ENCODE peak calls at places on chromosomes 13 and 19, in six cellular contexts. One of them, this sample, is unnamed.

GRCh38 chr13:28401303-28402056 is 93.4 kb downstream of the FLT1 start:
- DNase-seq in ascending aorta: no peak
- DNase-seq in prostate gland: no peak
- DNase-seq in esophagus squamous epithelium: no peak
- DNase-seq in heart right ventricle: no peak
- DNase-seq in fibroblast of villous mesenchyme: peak
- DNase-seq in this sample: no peak

GRCh38 chr19:39223703-39224279 is 19.7 kb upstream of the SYCN start:
- DNase-seq in ascending aorta: no peak
- DNase-seq in prostate gland: no peak
- DNase-seq in esophagus squamous epithelium: no peak
- DNase-seq in heart right ventricle: no peak
- DNase-seq in fibroblast of villous mesenchyme: peak
- DNase-seq in this sample: no peak

GRCh38 chr19:49264258-49264657 is 60.7 kb downstream of the SLC6A16 start:
- DNase-seq in ascending aorta: no peak
- DNase-seq in prostate gland: no peak
- DNase-seq in esophagus squamous epithelium: no peak
- DNase-seq in heart right ventricle: no peak
- DNase-seq in fibroblast of villous mesenchyme: no peak
- DNase-seq in this sample: no peak

GRCh38 chr13:46369506-46370268 is 17.4 kb downstream of the RUBCNL start:
- DNase-seq in ascending aorta: peak
- DNase-seq in prostate gland: no peak
- DNase-seq in esophagus squamous epithelium: no peak
- DNase-seq in heart right ventricle: no peak
- DNase-seq in fibroblast of villous mesenchyme: peak
- DNase-seq in this sample: peak

GRCh38 chr19:48627865-48628314 is 8.6 kb downstream of the SPHK2 start:
- DNase-seq in ascending aorta: no peak
- DNase-seq in prostate gland: no peak
- DNase-seq in esophagus squamous epithelium: no peak
- DNase-seq in heart right ventricle: no peak
- DNase-seq in fibroblast of villous mesenchyme: no peak
- DNase-seq in this sample: no peak

GRCh38 chr19:1104452-1105216 is 840 bp downstream of the GPX4 start:
- DNase-seq in ascending aorta: peak
- DNase-seq in prostate gland: peak
- DNase-seq in esophagus squamous epithelium: no peak
- DNase-seq in heart right ventricle: peak
- DNase-seq in fibroblast of villous mesenchyme: peak
- DNase-seq in this sample: peak

GRCh38 chr13:48660356-48661076 is 6.8 kb downstream of the CYSLTR2 start:
- DNase-seq in ascending aorta: no peak
- DNase-seq in prostate gland: no peak
- DNase-seq in esophagus squamous epithelium: no peak
- DNase-seq in heart right ventricle: peak
- DNase-seq in fibroblast of villous mesenchyme: peak
- DNase-seq in this sample: no peak

GRCh38 chr13:45674908-45675307 is 27.2 kb upstream of the CBY2 start:
- DNase-seq in ascending aorta: no peak
- DNase-seq in prostate gland: no peak
- DNase-seq in esophagus squamous epithelium: no peak
- DNase-seq in heart right ventricle: no peak
- DNase-seq in fibroblast of villous mesenchyme: peak
- DNase-seq in this sample: no peak

GRCh38 chr13:42615691-42616090 is 41.7 kb downstream of the TNFSF11 start:
- DNase-seq in ascending aorta: no peak
- DNase-seq in prostate gland: no peak
- DNase-seq in esophagus squamous epithelium: no peak
- DNase-seq in heart right ventricle: no peak
- DNase-seq in fibroblast of villous mesenchyme: peak
- DNase-seq in this sample: no peak

GRCh38 chr13:72716776-72717175 is 10.7 kb downstream of the MZT1 start:
- DNase-seq in ascending aorta: no peak
- DNase-seq in prostate gland: no peak
- DNase-seq in esophagus squamous epithelium: no peak
- DNase-seq in heart right ventricle: no peak
- DNase-seq in fibroblast of villous mesenchyme: no peak
- DNase-seq in this sample: no peak

GRCh38 chr13:25136872-25137623 is 35.0 kb downstream of the AMER2 start:
- DNase-seq in ascending aorta: no peak
- DNase-seq in prostate gland: no peak
- DNase-seq in esophagus squamous epithelium: no peak
- DNase-seq in heart right ventricle: no peak
- DNase-seq in fibroblast of villous mesenchyme: no peak
- DNase-seq in this sample: no peak

GRCh38 chr13:43895940-43896339 is 16.2 kb downstream of the LACC1 start:
- DNase-seq in ascending aorta: no peak
- DNase-seq in prostate gland: no peak
- DNase-seq in esophagus squamous epithelium: no peak
- DNase-seq in heart right ventricle: no peak
- DNase-seq in fibroblast of villous mesenchyme: peak
- DNase-seq in this sample: no peak

GRCh38 chr13:101903890-101904289 is 451.4 kb downstream of the ITGBL1 start:
- DNase-seq in ascending aorta: no peak
- DNase-seq in prostate gland: no peak
- DNase-seq in esophagus squamous epithelium: no peak
- DNase-seq in heart right ventricle: no peak
- DNase-seq in fibroblast of villous mesenchyme: no peak
- DNase-seq in this sample: no peak
- TF ChIP-seq CTCF in ascending aorta: no peak
- TF ChIP-seq CTCF in prostate gland: no peak
- TF ChIP-seq CTCF in esophagus squamous epithelium: no peak
- TF ChIP-seq CTCF in heart right ventricle: no peak
- TF ChIP-seq CTCF in fibroblast of villous mesenchyme: no peak
- TF ChIP-seq CTCF in this sample: no peak

DNA sequence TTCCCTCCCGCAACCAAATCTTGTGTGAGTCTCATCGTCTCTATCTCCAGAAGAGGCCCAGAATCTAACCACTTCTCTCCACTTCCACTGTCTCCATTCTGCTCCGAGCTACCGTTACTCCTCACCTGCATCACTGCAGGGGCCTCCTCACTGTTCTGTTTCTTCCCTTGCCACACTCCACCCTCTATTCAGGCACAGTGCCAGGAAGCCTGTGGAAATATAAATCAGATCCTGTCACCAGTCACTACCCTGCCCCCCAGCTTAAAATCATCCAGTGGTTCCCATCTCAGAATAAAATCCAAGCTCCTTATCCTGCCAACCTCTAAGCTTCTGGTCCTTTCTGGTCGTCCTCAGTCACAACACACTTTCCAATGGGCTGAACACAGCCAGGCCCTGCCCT is 24.1 kb downstream of the ZNF175 start:
- DNase-seq in ascending aorta: no peak
- DNase-seq in prostate gland: no peak
- DNase-seq in esophagus squamous epithelium: no peak
- DNase-seq in heart right ventricle: no peak
- DNase-seq in fibroblast of villous mesenchyme: no peak
- DNase-seq in this sample: no peak
- H3K4me3 ChIP-seq in ascending aorta: peak
- H3K4me3 ChIP-seq in prostate gland: no peak
- H3K4me3 ChIP-seq in esophagus squamous epithelium: peak
- H3K4me3 ChIP-seq in heart right ventricle: peak
- H3K4me3 ChIP-seq in fibroblast of villous mesenchyme: peak
- H3K4me3 ChIP-seq in this sample: no peak

GRCh38 chr19:4067396-4068057 is 828 bp upstream of the ZBTB7A start:
- DNase-seq in ascending aorta: no peak
- DNase-seq in prostate gland: no peak
- DNase-seq in esophagus squamous epithelium: no peak
- DNase-seq in heart right ventricle: peak
- DNase-seq in fibroblast of villous mesenchyme: no peak
- DNase-seq in this sample: no peak
- TF ChIP-seq CTCF in ascending aorta: no peak
- TF ChIP-seq CTCF in prostate gland: no peak
- TF ChIP-seq CTCF in esophagus squamous epithelium: peak
- TF ChIP-seq CTCF in heart right ventricle: no peak
- TF ChIP-seq CTCF in fibroblast of villous mesenchyme: no peak
- TF ChIP-seq CTCF in this sample: no peak

GRCh38 chr13:99982021-99982740 is 597 bp downstream of the ZIC2 start:
- DNase-seq in ascending aorta: peak
- DNase-seq in prostate gland: no peak
- DNase-seq in esophagus squamous epithelium: no peak
- DNase-seq in heart right ventricle: no peak
- DNase-seq in fibroblast of villous mesenchyme: no peak
- DNase-seq in this sample: peak
- H3K4me3 ChIP-seq in ascending aorta: peak
- H3K4me3 ChIP-seq in prostate gland: peak
- H3K4me3 ChIP-seq in esophagus squamous epithelium: peak
- H3K4me3 ChIP-seq in heart right ventricle: peak
- H3K4me3 ChIP-seq in fibroblast of villous mesenchyme: no peak
- H3K4me3 ChIP-seq in this sample: no peak

GRCh38 chr19:57477191-57478008 is at the start of gene ZNF772:
- DNase-seq in ascending aorta: peak
- DNase-seq in prostate gland: peak
- DNase-seq in esophagus squamous epithelium: peak
- DNase-seq in heart right ventricle: peak
- DNase-seq in fibroblast of villous mesenchyme: peak
- DNase-seq in this sample: peak
- TF ChIP-seq CTCF in ascending aorta: peak
- TF ChIP-seq CTCF in prostate gland: no peak
- TF ChIP-seq CTCF in esophagus squamous epithelium: peak
- TF ChIP-seq CTCF in heart right ventricle: peak
- TF ChIP-seq CTCF in fibroblast of villous mesenchyme: peak
- TF ChIP-seq CTCF in this sample: peak

DNA sequence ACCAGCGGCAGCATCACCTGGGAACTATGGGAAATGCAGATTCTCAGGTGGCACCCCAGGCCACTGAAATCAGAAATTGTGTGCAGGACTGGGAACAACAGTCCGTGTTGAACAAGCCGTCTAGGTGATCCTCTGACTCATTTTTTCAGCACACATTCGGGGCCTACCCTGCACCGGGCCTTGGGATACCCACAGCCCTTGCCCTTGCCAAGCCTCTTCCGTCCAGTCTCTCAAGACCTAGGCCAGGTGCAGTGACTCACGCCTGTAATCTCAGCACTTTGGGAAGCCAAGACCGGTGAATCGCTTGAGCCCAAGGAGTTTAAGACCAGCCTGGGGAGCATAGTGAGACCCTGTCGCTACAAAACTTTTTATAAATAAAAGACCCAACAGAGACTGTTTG is 18.3 kb downstream of the TGFB1 start:
- DNase-seq in ascending aorta: no peak
- DNase-seq in prostate gland: no peak
- DNase-seq in esophagus squamous epithelium: no peak
- DNase-seq in heart right ventricle: no peak
- DNase-seq in fibroblast of villous mesenchyme: no peak
- DNase-seq in this sample: no peak
- H3K4me3 ChIP-seq in ascending aorta: no peak
- H3K4me3 ChIP-seq in prostate gland: no peak
- H3K4me3 ChIP-seq in esophagus squamous epithelium: no peak
- H3K4me3 ChIP-seq in heart right ventricle: no peak
- H3K4me3 ChIP-seq in fibroblast of villous mesenchyme: no peak
- H3K4me3 ChIP-seq in this sample: no peak

DNA sequence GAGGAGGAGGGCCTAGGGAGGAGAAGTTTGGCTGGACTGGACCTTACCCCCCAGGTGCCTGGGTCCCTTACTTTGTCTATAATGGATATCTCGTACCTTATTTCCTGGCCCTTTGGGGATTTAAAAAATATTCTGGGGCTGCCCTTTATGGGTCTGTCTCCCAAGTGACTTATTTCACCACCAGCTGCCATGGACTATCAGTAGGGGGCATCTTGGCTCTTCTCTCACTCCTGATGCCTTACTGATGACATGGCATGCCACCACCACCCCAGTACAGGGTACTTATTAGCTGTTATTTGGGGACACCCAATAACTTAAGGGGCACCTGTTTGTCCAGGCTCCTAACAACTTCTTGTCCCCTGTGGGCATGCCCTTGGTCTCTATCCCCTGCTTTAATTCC is 38.0 kb downstream of the NFIX start:
- DNase-seq in ascending aorta: no peak
- DNase-seq in prostate gland: no peak
- DNase-seq in esophagus squamous epithelium: no peak
- DNase-seq in heart right ventricle: no peak
- DNase-seq in fibroblast of villous mesenchyme: no peak
- DNase-seq in this sample: no peak
- TF ChIP-seq CTCF in ascending aorta: no peak
- TF ChIP-seq CTCF in prostate gland: no peak
- TF ChIP-seq CTCF in esophagus squamous epithelium: peak
- TF ChIP-seq CTCF in heart right ventricle: no peak
- TF ChIP-seq CTCF in fibroblast of villous mesenchyme: peak
- TF ChIP-seq CTCF in this sample: no peak

DNA sequence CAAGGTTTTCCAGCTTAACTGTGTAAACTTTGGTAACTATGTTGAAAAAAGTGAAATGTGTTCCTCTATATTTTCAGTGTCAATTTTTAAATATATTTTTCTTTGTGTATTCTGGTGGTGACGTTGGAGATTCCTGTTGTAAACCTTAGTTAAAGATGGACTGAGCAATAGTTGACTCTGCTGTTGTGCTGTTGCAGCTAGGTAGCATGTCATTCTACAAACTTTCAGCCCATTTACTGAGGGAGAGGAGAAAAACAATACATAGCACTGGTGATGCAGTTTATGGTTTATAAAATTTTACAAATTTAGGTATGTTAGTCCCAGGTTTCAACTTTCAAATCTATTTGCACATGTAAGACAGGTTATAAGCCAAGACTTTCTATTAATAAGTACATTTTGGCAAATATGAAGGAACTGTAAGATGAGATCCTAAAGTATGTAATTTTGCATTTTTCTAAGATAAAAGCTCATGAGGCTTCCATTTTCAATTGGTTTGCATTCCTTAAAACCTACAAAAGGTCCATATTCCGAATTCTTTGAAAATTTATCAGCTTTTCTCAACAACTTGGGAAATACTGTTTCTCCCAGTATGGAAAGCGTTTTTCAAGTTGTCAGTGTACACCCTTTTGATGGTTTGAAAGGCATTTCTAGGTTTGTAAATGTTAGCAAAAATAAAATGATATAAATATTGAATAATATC is 1.5 kb downstream of the NDFIP2 start:
- DNase-seq in ascending aorta: no peak
- DNase-seq in prostate gland: no peak
- DNase-seq in esophagus squamous epithelium: no peak
- DNase-seq in heart right ventricle: no peak
- DNase-seq in fibroblast of villous mesenchyme: no peak
- DNase-seq in this sample: no peak
- H3K4me3 ChIP-seq in ascending aorta: peak
- H3K4me3 ChIP-seq in prostate gland: peak
- H3K4me3 ChIP-seq in esophagus squamous epithelium: peak
- H3K4me3 ChIP-seq in heart right ventricle: peak
- H3K4me3 ChIP-seq in fibroblast of villous mesenchyme: peak
- H3K4me3 ChIP-seq in this sample: no peak

GRCh38 chr19:8580710-8581281 is 3.6 kb upstream of the MYO1F start:
- DNase-seq in ascending aorta: peak
- DNase-seq in prostate gland: peak
- DNase-seq in esophagus squamous epithelium: no peak
- DNase-seq in heart right ventricle: peak
- DNase-seq in fibroblast of villous mesenchyme: peak
- DNase-seq in this sample: peak

GRCh38 chr19:8585057-8585893 is 8.0 kb upstream of the MYO1F start:
- DNase-seq in ascending aorta: no peak
- DNase-seq in prostate gland: no peak
- DNase-seq in esophagus squamous epithelium: no peak
- DNase-seq in heart right ventricle: no peak
- DNase-seq in fibroblast of villous mesenchyme: no peak
- DNase-seq in this sample: no peak

GRCh38 chr19:8589177-8589714 is 12.0 kb upstream of the MYO1F start:
- DNase-seq in ascending aorta: no peak
- DNase-seq in prostate gland: no peak
- DNase-seq in esophagus squamous epithelium: no peak
- DNase-seq in heart right ventricle: no peak
- DNase-seq in fibroblast of villous mesenchyme: no peak
- DNase-seq in this sample: no peak

GRCh38 chr19:8585894-8586750 is 8.9 kb upstream of the MYO1F start:
- DNase-seq in ascending aorta: no peak
- DNase-seq in prostate gland: no peak
- DNase-seq in esophagus squamous epithelium: no peak
- DNase-seq in heart right ventricle: no peak
- DNase-seq in fibroblast of villous mesenchyme: no peak
- DNase-seq in this sample: peak
- TF ChIP-seq CTCF in ascending aorta: peak
- TF ChIP-seq CTCF in prostate gland: no peak
- TF ChIP-seq CTCF in esophagus squamous epithelium: peak
- TF ChIP-seq CTCF in heart right ventricle: no peak
- TF ChIP-seq CTCF in fibroblast of villous mesenchyme: peak
- TF ChIP-seq CTCF in this sample: peak